ENCODE peak calls at places on chromosome 16, in four cellular contexts. One of them, this sample, is unnamed.

GRCh38 chr16:87971933-87972332 is 20.7 kb downstream of the BANP start:
- DNase-seq in epithelial cell of prostate: no peak
- DNase-seq in A549: no peak
- DNase-seq in NCI-H2029: no peak
- DNase-seq in this sample: no peak

GRCh38 chr16:21214086-21214485 is 2.7 kb upstream of the ZP2 start:
- DNase-seq in A549: no peak
- DNase-seq in NCI-H2029: no peak
- DNase-seq in epithelial cell of prostate: no peak
- DNase-seq in this sample: no peak

GRCh38 chr16:11328172-11329079 is 16.8 kb upstream of the RMI2 start:
- DNase-seq in A549: peak
- DNase-seq in epithelial cell of prostate: no peak
- DNase-seq in NCI-H2029: no peak
- DNase-seq in this sample: peak

GRCh38 chr16:49900875-49901274 is 45.0 kb upstream of the ZNF423 start:
- DNase-seq in epithelial cell of prostate: no peak
- DNase-seq in NCI-H2029: no peak
- DNase-seq in A549: no peak
- DNase-seq in this sample: no peak

GRCh38 chr16:86375370-86375769 is 135.0 kb upstream of the FOXF1 start:
- DNase-seq in NCI-H2029: no peak
- DNase-seq in A549: no peak
- DNase-seq in epithelial cell of prostate: no peak
- DNase-seq in this sample: no peak

GRCh38 chr16:14303182-14303618 is 232.1 kb downstream of the MRTFB start:
- DNase-seq in NCI-H2029: no peak
- DNase-seq in epithelial cell of prostate: no peak
- DNase-seq in A549: no peak
- DNase-seq in this sample: no peak

GRCh38 chr16:85480727-85481101 is 132.4 kb upstream of the GSE1 start:
- DNase-seq in NCI-H2029: no peak
- DNase-seq in epithelial cell of prostate: no peak
- DNase-seq in A549: no peak
- DNase-seq in this sample: no peak

GRCh38 chr16:47958726-47959125 is 197.1 kb downstream of the ABCC12 start:
- DNase-seq in epithelial cell of prostate: no peak
- DNase-seq in A549: no peak
- DNase-seq in NCI-H2029: no peak
- DNase-seq in this sample: no peak

GRCh38 chr16:84982434-84982833 is 28.9 kb downstream of the ZDHHC7 start:
- DNase-seq in NCI-H2029: no peak
- DNase-seq in epithelial cell of prostate: no peak
- DNase-seq in A549: no peak
- DNase-seq in this sample: no peak

GRCh38 chr16:84502581-84502980 is 1.9 kb downstream of the MEAK7 start:
- DNase-seq in NCI-H2029: no peak
- DNase-seq in A549: no peak
- DNase-seq in epithelial cell of prostate: no peak
- DNase-seq in this sample: no peak

GRCh38 chr16:84514874-84515835 is 10.7 kb upstream of the MEAK7 start:
- DNase-seq in NCI-H2029: peak
- DNase-seq in A549: no peak
- DNase-seq in epithelial cell of prostate: no peak
- DNase-seq in this sample: no peak

GRCh38 chr16:66590322-66590721 is 11.1 kb downstream of the CMTM2 start:
- DNase-seq in NCI-H2029: no peak
- DNase-seq in epithelial cell of prostate: no peak
- DNase-seq in A549: no peak
- DNase-seq in this sample: no peak

GRCh38 chr16:4293822-4294457 is 21.1 kb upstream of the TFAP4 start:
- DNase-seq in A549: peak
- DNase-seq in NCI-H2029: peak
- DNase-seq in epithelial cell of prostate: no peak
- DNase-seq in this sample: no peak

GRCh38 chr16:57799619-57800212 is 2.6 kb downstream of the KIFC3 start:
- DNase-seq in epithelial cell of prostate: no peak
- DNase-seq in NCI-H2029: no peak
- DNase-seq in A549: no peak
- DNase-seq in this sample: no peak

GRCh38 chr16:70160821-70161220 is 12.8 kb upstream of the CLEC18C start:
- DNase-seq in A549: no peak
- DNase-seq in epithelial cell of prostate: no peak
- DNase-seq in NCI-H2029: no peak
- DNase-seq in this sample: no peak

GRCh38 chr16:56776562-56776961 is 46.6 kb downstream of the NUP93 start:
- DNase-seq in epithelial cell of prostate: no peak
- DNase-seq in NCI-H2029: peak
- DNase-seq in A549: no peak
- DNase-seq in this sample: peak

GRCh38 chr16:88955906-88956305 is 21.1 kb downstream of the CBFA2T3 start:
- DNase-seq in NCI-H2029: no peak
- DNase-seq in epithelial cell of prostate: no peak
- DNase-seq in A549: no peak
- DNase-seq in this sample: no peak

GRCh38 chr16:2675714-2676113 is 6.6 kb upstream of the KCTD5 start:
- DNase-seq in NCI-H2029: no peak
- DNase-seq in epithelial cell of prostate: no peak
- DNase-seq in A549: no peak
- DNase-seq in this sample: no peak

GRCh38 chr16:3089717-3090592 is 9.1 kb downstream of the ZSCAN10 start:
- DNase-seq in NCI-H2029: peak
- DNase-seq in A549: no peak
- DNase-seq in epithelial cell of prostate: no peak
- DNase-seq in this sample: no peak

GRCh38 chr16:85380905-85381737 is 232.0 kb upstream of the GSE1 start:
- DNase-seq in epithelial cell of prostate: no peak
- DNase-seq in A549: no peak
- DNase-seq in NCI-H2029: no peak
- DNase-seq in this sample: no peak

GRCh38 chr16:55469821-55470532 is 9.0 kb upstream of the MMP2 start:
- DNase-seq in epithelial cell of prostate: no peak
- DNase-seq in NCI-H2029: no peak
- DNase-seq in A549: no peak
- DNase-seq in this sample: no peak

GRCh38 chr16:88732172-88732960 is 26.1 kb downstream of the CTU2 start:
- DNase-seq in epithelial cell of prostate: no peak
- DNase-seq in NCI-H2029: no peak
- DNase-seq in A549: peak
- DNase-seq in this sample: no peak

GRCh38 chr16:87465306-87465705 is 27.5 kb downstream of the ZCCHC14 start:
- DNase-seq in NCI-H2029: no peak
- DNase-seq in A549: no peak
- DNase-seq in epithelial cell of prostate: no peak
- DNase-seq in this sample: peak

GRCh38 chr16:19182487-19182886 is 14.4 kb downstream of the SYT17 start:
- DNase-seq in epithelial cell of prostate: no peak
- DNase-seq in A549: no peak
- DNase-seq in NCI-H2029: no peak
- DNase-seq in this sample: no peak

GRCh38 chr16:83606486-83607030 is 201.2 kb upstream of the HSBP1 start:
- DNase-seq in A549: peak
- DNase-seq in NCI-H2029: peak
- DNase-seq in epithelial cell of prostate: no peak
- DNase-seq in this sample: no peak

GRCh38 chr16:54722210-54722676 is 208.4 kb upstream of the IRX5 start:
- DNase-seq in A549: no peak
- DNase-seq in epithelial cell of prostate: no peak
- DNase-seq in NCI-H2029: no peak
- DNase-seq in this sample: no peak

GRCh38 chr16:2527071-2527783 is 4.0 kb downstream of the CEMP1 start:
- DNase-seq in epithelial cell of prostate: no peak
- DNase-seq in A549: no peak
- DNase-seq in NCI-H2029: no peak
- DNase-seq in this sample: no peak

GRCh38 chr16:22161999-22162657 is at the start of gene SDR42E2:
- DNase-seq in epithelial cell of prostate: no peak
- DNase-seq in A549: peak
- DNase-seq in NCI-H2029: no peak
- DNase-seq in this sample: no peak

GRCh38 chr16:49638696-49639629 is 216.9 kb downstream of the ZNF423 start:
- DNase-seq in A549: no peak
- DNase-seq in NCI-H2029: no peak
- DNase-seq in epithelial cell of prostate: no peak
- DNase-seq in this sample: no peak

GRCh38 chr16:24674877-24675276 is 54.6 kb upstream of the TNRC6A start:
- DNase-seq in NCI-H2029: no peak
- DNase-seq in epithelial cell of prostate: no peak
- DNase-seq in A549: no peak
- DNase-seq in this sample: no peak

GRCh38 chr16:79949417-79949816 is 348.9 kb upstream of the MAF start:
- DNase-seq in A549: no peak
- DNase-seq in epithelial cell of prostate: no peak
- DNase-seq in NCI-H2029: no peak
- DNase-seq in this sample: no peak

GRCh38 chr16:83925095-83925905 is 26.4 kb downstream of the MLYCD start:
- DNase-seq in A549: no peak
- DNase-seq in epithelial cell of prostate: no peak
- DNase-seq in NCI-H2029: no peak
- DNase-seq in this sample: no peak

GRCh38 chr16:10178079-10178478 is 4.1 kb downstream of the GRIN2A start:
- DNase-seq in epithelial cell of prostate: no peak
- DNase-seq in NCI-H2029: no peak
- DNase-seq in A549: no peak
- DNase-seq in this sample: no peak

GRCh38 chr16:2469399-2470233 is 1.5 kb upstream of the NTN3 start:
- DNase-seq in NCI-H2029: no peak
- DNase-seq in A549: peak
- DNase-seq in epithelial cell of prostate: no peak
- DNase-seq in this sample: no peak

GRCh38 chr16:80938035-80938927 is 68.4 kb downstream of the CMC2 start:
- DNase-seq in NCI-H2029: no peak
- DNase-seq in A549: no peak
- DNase-seq in epithelial cell of prostate: peak
- DNase-seq in this sample: peak

GRCh38 chr16:71780521-71781089 is 28.0 kb downstream of the AP1G1 start:
- DNase-seq in A549: no peak
- DNase-seq in NCI-H2029: no peak
- DNase-seq in epithelial cell of prostate: no peak
- DNase-seq in this sample: no peak

GRCh38 chr16:88628512-88628974 is 9.8 kb upstream of the IL17C start:
- DNase-seq in NCI-H2029: no peak
- DNase-seq in epithelial cell of prostate: no peak
- DNase-seq in A549: no peak
- DNase-seq in this sample: no peak

GRCh38 chr16:1530883-1531637 is 2.4 kb upstream of the TMEM204 start:
- DNase-seq in A549: no peak
- DNase-seq in NCI-H2029: no peak
- DNase-seq in epithelial cell of prostate: no peak
- DNase-seq in this sample: no peak

GRCh38 chr16:79648846-79649245 is 48.3 kb upstream of the MAF start:
- DNase-seq in NCI-H2029: no peak
- DNase-seq in A549: no peak
- DNase-seq in epithelial cell of prostate: no peak
- DNase-seq in this sample: peak

This sample was measured in astrocyte of the cerebellum.